ENCODE peak calls at places on chromosomes 12 and 14, in nine cellular contexts. G, V, M, N, I, J, T, A and K are unnamed samples. For H3K9me3, the result is how much of the 10 kb centered on the place peaks cover.

GRCh38 chr12:45369065-45369464 is 153.2 kb downstream of the ANO6 start:
- DNase-seq in M (no peak), T (no peak), J (no peak), G (peak), I (no peak), V (no peak), A (no peak), N (no peak), K (no peak)

GRCh38 chr14:37515761-37516160 is 79.3 kb downstream of the FOXA1 start:
- DNase-seq in T (no peak), A (no peak), G (no peak), I (no peak), N (no peak), J (no peak), M (no peak), V (no peak), K (no peak)

GRCh38 chr14:84409435-84409834 is 1120.5 kb upstream of the FLRT2 start:
- DNase-seq in V (no peak), I (no peak), A (no peak), T (no peak), G (no peak), N (no peak), J (no peak), M (no peak), K (no peak)

GRCh38 chr12:7304456-7304855 is 584 bp downstream of the ACSM4 start:
- DNase-seq in V (no peak), J (no peak), M (no peak), I (no peak), A (no peak), T (no peak), N (no peak), G (no peak), K (no peak)

GRCh38 chr12:120367252-120367923 is 1.6 kb downstream of the MSI1 start:
- DNase-seq in M (no peak), A (no peak), G (no peak), J (no peak), N (no peak), I (no peak), T (no peak), V (no peak), K (no peak)

GRCh38 chr12:120500577-120500976 is 4.7 kb downstream of the DYNLL1 start:
- DNase-seq in N (no peak), M (no peak), V (no peak), A (no peak), G (peak), I (no peak), J (no peak), T (no peak), K (no peak)

GRCh38 chr12:119949145-119949544 is 39.9 kb upstream of the BICDL1 start:
- DNase-seq in A (no peak), J (peak), G (no peak), N (no peak), I (no peak), V (no peak), T (no peak), M (no peak), K (no peak)

GRCh38 chr12:98820005-98820404 is 174.9 kb downstream of the APAF1 start:
- DNase-seq in V (no peak), T (no peak), G (no peak), M (no peak), I (no peak), J (no peak), N (no peak), A (no peak), K (no peak)

GRCh38 chr14:33891700-33892099 is 59.2 kb downstream of the EGLN3 start:
- DNase-seq in I (no peak), V (no peak), M (no peak), T (no peak), N (no peak), J (no peak), A (no peak), G (no peak), K (no peak)

GRCh38 chr14:74620497-74620921 is 8.5 kb upstream of the LTBP2 start:
- DNase-seq in J (no peak), N (no peak), M (peak), T (no peak), V (no peak), A (no peak), I (no peak), G (peak), K (no peak)

GRCh38 chr14:21436567-21437062 is 19.3 kb downstream of the CHD8 start:
- DNase-seq in G (no peak), T (no peak), J (no peak), N (no peak), M (no peak), V (no peak), I (no peak), A (no peak), K (no peak)

GRCh38 chr14:30260772-30261607 is 298.0 kb upstream of the G2E3 start:
- DNase-seq in T (no peak), J (no peak), I (no peak), M (no peak), V (no peak), A (no peak), N (no peak), G (no peak), K (no peak)

GRCh38 chr14:34722723-34723545 is 8.5 kb upstream of the CFL2 start:
- DNase-seq in N (no peak), V (peak), G (peak), I (no peak), A (no peak), T (peak), J (peak), M (peak), K (no peak)

GRCh38 chr12:42725839-42726238 is 136.3 kb upstream of the PRICKLE1 start:
- DNase-seq in J (no peak), I (no peak), V (no peak), T (no peak), G (peak), N (no peak), M (no peak), A (no peak), K (no peak)

GRCh38 chr12:71873821-71874220 is 34.3 kb downstream of the TBC1D15 start:
- DNase-seq in V (no peak), J (no peak), M (no peak), I (no peak), N (no peak), G (no peak), T (no peak), A (no peak), K (no peak)

GRCh38 chr12:54759751-54760150 is 94.6 kb upstream of the MUCL1 start:
- DNase-seq in A (no peak), I (no peak), N (no peak), M (no peak), T (no peak), J (no peak), V (no peak), G (peak), K (no peak)

GRCh38 chr12:48924617-48925217 is 575 bp downstream of the FKBP11 start:
- DNase-seq in T (peak), N (no peak), A (peak), M (peak), G (peak), V (peak), I (peak), J (peak), K (peak)

GRCh38 chr12:5259523-5259922 is 172.4 kb upstream of the NTF3 start:
- DNase-seq in T (no peak), G (no peak), N (no peak), V (no peak), I (no peak), M (no peak), J (no peak), A (no peak), K (no peak)

GRCh38 chr12:42767998-42768397 is 178.5 kb upstream of the PRICKLE1 start:
- DNase-seq in N (no peak), M (no peak), I (no peak), J (peak), G (no peak), A (no peak), V (no peak), T (no peak), K (no peak)

GRCh38 chr14:104293231-104293841 is 154.9 kb downstream of the KIF26A start:
- DNase-seq in V (peak), M (no peak), N (no peak), I (peak), T (no peak), J (no peak), G (no peak), A (no peak), K (peak)

GRCh38 chr14:31159682-31160296 is 47.8 kb downstream of the HECTD1 start:
- DNase-seq in I (no peak), M (no peak), A (no peak), J (no peak), G (peak), V (peak), T (no peak), N (no peak), K (no peak)

GRCh38 chr12:67940780-67941243 is 48.4 kb upstream of the IFNG-AS1 start:
- DNase-seq in T (no peak), I (no peak), M (no peak), N (no peak), A (no peak), V (no peak), G (peak), J (no peak), K (no peak)

GRCh38 chr14:66315548-66315947 is 170.6 kb upstream of the CCDC196 start:
- DNase-seq in J (no peak), G (no peak), M (no peak), T (no peak), N (no peak), A (no peak), V (no peak), I (no peak), K (no peak)

GRCh38 chr12:6204533-6205143 is 4.4 kb downstream of the CD9 start:
- DNase-seq in N (no peak), G (no peak), T (no peak), A (no peak), M (no peak), V (no peak), I (no peak), J (no peak), K (no peak)

DNA sequence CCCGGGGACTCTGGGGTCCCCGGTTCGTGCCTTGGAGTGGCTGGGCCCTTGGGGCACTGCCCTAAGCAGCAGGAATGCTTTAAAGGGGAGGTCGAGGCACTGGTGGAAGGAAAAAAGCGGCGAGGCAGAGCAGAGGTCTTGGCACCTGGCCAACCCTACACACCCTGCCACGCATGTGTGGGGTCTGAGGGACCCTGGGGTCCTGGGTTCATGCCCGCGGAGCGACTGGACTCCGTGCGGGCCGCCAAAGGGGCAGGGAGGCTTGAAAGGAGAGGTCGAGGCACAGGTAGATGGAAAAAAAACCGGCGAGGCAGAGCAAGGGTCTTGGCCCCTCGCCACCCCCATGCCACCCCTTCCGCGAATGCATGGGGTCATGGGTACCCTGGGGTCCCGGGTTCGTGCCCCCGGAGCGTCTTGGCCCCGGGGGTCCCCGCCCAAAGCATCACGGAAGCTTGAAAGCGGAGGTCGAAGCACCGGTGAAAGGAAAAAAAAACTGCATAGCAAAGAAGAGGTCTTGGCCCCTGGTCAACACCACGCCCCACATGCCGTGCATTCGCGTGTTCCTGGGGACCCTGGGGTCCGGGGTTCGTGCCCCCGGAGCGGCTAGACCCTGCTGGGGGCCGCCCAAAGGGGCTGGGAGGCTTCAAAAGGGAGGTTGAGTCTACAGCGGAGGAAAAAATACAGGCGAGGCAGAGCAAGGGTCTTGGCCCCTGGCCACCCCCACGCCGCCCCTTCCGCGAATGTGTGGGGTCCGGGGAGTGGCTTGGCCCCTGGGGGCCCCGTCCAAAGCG is 312.9 kb downstream of the ALG10 start:
- DNase-seq in G (no peak), A (no peak), J (no peak), V (no peak), T (no peak), I (no peak), N (no peak), M (no peak), K (no peak)
- H3K9me3 ChIP-seq in G (under half), A (under half), J (under half), V (under half), T (under half), I (under half), N (under half), M (under half), K (under half)

GRCh38 chr14:19838433-19838832 is 34.9 kb downstream of the OR4N2 start:
- DNase-seq in N (no peak), V (no peak), A (no peak), T (no peak), M (no peak), I (no peak), G (no peak), J (no peak), K (no peak)
- H3K9me3 ChIP-seq in N (under half), V (under half), A (under half), T (under half), M (under half), I (half or more), G (under half), J (under half), K (under half)

GRCh38 chr12:132953771-132954170 is 2.3 kb downstream of the ZNF605 start:
- DNase-seq in N (no peak), T (no peak), I (no peak), A (no peak), G (no peak), M (no peak), V (no peak), J (no peak), K (no peak)

GRCh38 chr12:132951649-132952048 is 4.5 kb downstream of the ZNF605 start:
- DNase-seq in J (no peak), I (no peak), V (no peak), T (no peak), N (no peak), G (no peak), M (no peak), A (no peak), K (no peak)

GRCh38 chr12:132950844-132951535 is 5.1 kb downstream of the ZNF605 start:
- DNase-seq in A (no peak), G (no peak), V (no peak), N (no peak), T (no peak), M (no peak), I (no peak), J (no peak), K (no peak)

GRCh38 chr12:132953163-132953425 is 3.0 kb downstream of the ZNF605 start:
- DNase-seq in I (no peak), G (no peak), N (no peak), M (no peak), A (no peak), T (no peak), V (no peak), J (no peak), K (no peak)

DNA sequence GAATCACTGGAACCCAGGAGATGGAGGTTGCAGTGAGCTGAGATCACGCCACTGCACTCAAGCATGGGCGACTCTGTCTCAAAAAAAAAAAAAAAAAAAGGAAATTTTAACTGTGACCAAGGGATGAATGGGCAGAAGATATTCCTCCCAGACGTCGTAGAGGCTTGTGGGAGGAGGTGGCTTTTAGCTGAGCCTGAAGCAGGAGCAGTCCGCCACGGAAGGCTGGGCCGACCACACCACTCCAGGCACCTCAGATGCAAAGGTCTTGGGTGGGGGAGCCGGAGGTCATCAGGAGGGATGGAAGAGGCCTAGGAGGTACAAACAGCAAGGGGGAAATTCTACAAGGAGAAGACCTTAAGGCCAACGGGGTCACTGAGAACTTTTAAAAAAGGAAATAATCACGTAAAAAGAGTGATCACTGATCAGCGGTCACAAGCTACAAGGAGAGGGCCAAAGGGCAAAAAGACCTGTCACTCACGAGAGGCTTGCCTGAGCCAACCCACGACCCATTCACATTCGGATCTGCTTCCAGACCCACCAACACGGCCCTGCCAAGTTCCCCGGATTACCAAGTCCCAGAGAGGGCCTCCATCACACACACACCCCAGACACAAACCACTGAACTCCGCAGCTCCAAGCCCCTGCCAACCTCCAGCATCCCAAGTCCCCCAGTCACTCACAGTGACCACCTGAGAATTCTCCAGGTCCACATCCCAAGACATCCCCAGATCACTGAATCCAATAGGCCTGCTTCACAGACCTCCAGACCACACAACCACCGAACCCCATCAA is 3.5 kb downstream of the ZNF605 start:
- DNase-seq in M (no peak), N (no peak), I (no peak), J (no peak), T (no peak), G (no peak), A (no peak), V (no peak), K (no peak)
- H3K9me3 ChIP-seq in M (under half), N (half or more), I (half or more), J (under half), T (under half), G (half or more), A (under half), V (half or more), K (under half)

GRCh38 chr12:11824736-11825135 is 175.3 kb downstream of the ETV6 start:
- DNase-seq in N (no peak), M (no peak), G (no peak), I (no peak), T (no peak), A (no peak), V (no peak), J (no peak), K (no peak)

GRCh38 chr12:11825278-11825677 is 175.8 kb downstream of the ETV6 start:
- DNase-seq in G (no peak), V (no peak), J (no peak), I (no peak), A (no peak), T (no peak), N (no peak), M (no peak), K (no peak)

GRCh38 chr12:11823043-11823442 is 173.6 kb downstream of the ETV6 start:
- DNase-seq in T (no peak), N (no peak), A (no peak), I (no peak), J (no peak), G (peak), V (no peak), M (no peak), K (no peak)

GRCh38 chr12:11823593-11823992 is 174.1 kb downstream of the ETV6 start:
- DNase-seq in I (no peak), A (no peak), T (no peak), M (no peak), J (no peak), V (no peak), N (no peak), G (no peak), K (no peak)

GRCh38 chr12:11824069-11824468 is 174.6 kb downstream of the ETV6 start:
- DNase-seq in M (no peak), T (no peak), A (no peak), G (no peak), J (no peak), I (no peak), V (no peak), N (no peak), K (no peak)
- H3K9me3 ChIP-seq in M (under half), T (under half), A (under half), G (under half), J (under half), I (under half), V (under half), N (under half), K (under half)

DNA sequence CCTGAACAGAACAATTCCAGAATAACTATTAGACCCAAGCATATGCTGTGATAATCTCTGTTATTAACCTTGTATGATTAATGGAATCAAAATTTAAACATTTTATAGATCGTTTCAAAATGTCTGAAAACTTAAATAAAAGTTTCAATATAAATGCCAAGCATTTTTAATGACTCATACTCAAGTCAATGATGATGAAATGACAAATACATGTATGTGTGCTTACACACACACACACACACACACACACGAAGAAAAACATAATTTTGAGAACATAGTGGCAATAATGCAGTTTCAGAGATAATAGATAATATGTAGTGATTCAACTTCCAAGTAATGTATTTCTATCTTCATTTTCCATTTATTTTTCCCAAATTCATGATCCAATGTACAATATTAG is 384.9 kb upstream of the FOXG1 start:
- DNase-seq in A (no peak), T (no peak), G (no peak), M (no peak), I (no peak), J (no peak), N (no peak), V (no peak), K (no peak)
- H3K9me3 ChIP-seq in A (under half), T (under half), G (under half), M (under half), I (under half), J (under half), N (under half), V (under half), K (under half)

GRCh38 chr12:130167537-130167936 is 5.3 kb downstream of the FZD10 start:
- DNase-seq in N (no peak), J (no peak), M (no peak), G (no peak), A (no peak), V (no peak), I (no peak), T (no peak), K (no peak)
- H3K9me3 ChIP-seq in N (under half), J (under half), M (under half), G (under half), A (under half), V (under half), I (under half), T (under half), K (under half)

GRCh38 chr14:105888784-105889665 is 362.6 kb downstream of the TMEM121 start:
- DNase-seq in J (no peak), T (no peak), V (peak), G (no peak), I (peak), M (no peak), A (peak), N (no peak), K (peak)
- H3K9me3 ChIP-seq in J (under half), T (under half), V (under half), G (under half), I (under half), M (under half), A (under half), N (under half), K (under half)

DNA sequence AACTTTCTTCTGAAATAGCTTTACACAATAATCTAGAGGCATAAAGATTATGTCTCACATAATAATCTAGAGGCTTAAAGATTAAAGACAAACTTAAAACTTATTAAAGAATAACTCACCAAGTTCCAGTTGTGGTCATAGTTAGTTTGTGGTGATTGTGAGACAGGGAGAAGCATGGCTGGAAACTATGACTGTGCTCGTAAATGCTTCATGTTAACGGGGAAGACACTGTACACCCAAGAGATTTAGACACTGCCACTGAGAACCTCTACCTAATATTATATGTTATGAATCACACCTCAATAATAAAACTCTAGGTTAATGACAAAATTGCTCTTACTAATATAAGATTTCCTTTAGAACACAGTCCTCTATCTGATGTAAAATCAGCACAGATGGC is 541.6 kb downstream of the TMEM121 start:
- DNase-seq in A (no peak), M (no peak), V (no peak), N (no peak), J (no peak), I (no peak), T (no peak), G (no peak), K (no peak)
- H3K9me3 ChIP-seq in A (under half), M (under half), V (under half), N (under half), J (under half), I (under half), T (under half), G (under half), K (under half)

GRCh38 chr14:79791055-79791732 is 420.1 kb downstream of the DIO2 start:
- DNase-seq in I (no peak), T (no peak), N (no peak), M (no peak), V (no peak), A (no peak), G (no peak), J (no peak), K (no peak)
- H3K9me3 ChIP-seq in I (under half), T (under half), N (under half), M (under half), V (under half), A (under half), G (under half), J (under half), K (under half)